ENCODE peak calls at places on chromosomes 13 and 19, in nine cellular contexts. A, V, U, L, I, W, H, S and N are unnamed samples.
A peak's percentile ranks its signal among the peaks of the same experiment; 100 is the strongest.

GRCh38 chr19:44575116-44575700 is 38.2 kb upstream of the IGSF23 start:
- DNase-seq in L (peak; percentile 85), W (no peak), I (no peak), A (no peak), H (no peak), S (no peak), V (no peak), U (no peak), N (no peak)

GRCh38 chr19:16561382-16561781 is 10.8 kb downstream of the SLC35E1 start:
- DNase-seq in I (no peak), S (no peak), L (no peak), W (no peak), A (no peak), H (no peak), V (no peak), U (no peak), N (no peak)

GRCh38 chr19:45177817-45178261 is at the start of gene TRAPPC6A:
- DNase-seq in S (no peak), I (no peak), L (peak; percentile 44), A (no peak), U (no peak), V (peak; percentile 70), H (no peak), W (no peak), N (no peak)

GRCh38 chr13:30019648-30020626 is 169.5 kb upstream of the UBL3 start:
- DNase-seq in U (no peak), I (no peak), S (no peak), V (no peak), A (no peak), W (no peak), H (no peak), L (no peak), N (no peak)

GRCh38 chr19:45863840-45864628 is at the start of gene FOXA3:
- DNase-seq in W (peak; percentile 28), A (peak; percentile 89), S (peak; percentile 89), L (peak; percentile 39), U (peak; percentile 39), V (peak; percentile 17), I (peak; percentile 43), H (peak; percentile 32), N (peak; percentile 47)

GRCh38 chr13:103788061-103788652 is 721.9 kb upstream of the SLC10A2 start:
- DNase-seq in A (no peak), U (no peak), I (no peak), V (no peak), H (no peak), S (peak; percentile 25), W (no peak), L (peak; percentile 10), N (no peak)

GRCh38 chr19:2332341-2333026 is 4.0 kb downstream of the SPPL2B start:
- DNase-seq in H (no peak), V (no peak), I (peak; percentile 43), W (no peak), A (peak; percentile 74), U (peak; percentile 14), L (no peak), S (no peak), N (no peak)

GRCh38 chr13:101139076-101139475 is 277.2 kb downstream of the NALCN start:
- DNase-seq in A (no peak), L (no peak), U (no peak), V (no peak), S (no peak), H (no peak), W (no peak), I (no peak), N (no peak)

GRCh38 chr19:49701271-49701786 is 10.4 kb downstream of the CPT1C start:
- DNase-seq in A (no peak), S (no peak), U (no peak), W (no peak), V (no peak), H (no peak), L (no peak), I (no peak), N (no peak)

DNA sequence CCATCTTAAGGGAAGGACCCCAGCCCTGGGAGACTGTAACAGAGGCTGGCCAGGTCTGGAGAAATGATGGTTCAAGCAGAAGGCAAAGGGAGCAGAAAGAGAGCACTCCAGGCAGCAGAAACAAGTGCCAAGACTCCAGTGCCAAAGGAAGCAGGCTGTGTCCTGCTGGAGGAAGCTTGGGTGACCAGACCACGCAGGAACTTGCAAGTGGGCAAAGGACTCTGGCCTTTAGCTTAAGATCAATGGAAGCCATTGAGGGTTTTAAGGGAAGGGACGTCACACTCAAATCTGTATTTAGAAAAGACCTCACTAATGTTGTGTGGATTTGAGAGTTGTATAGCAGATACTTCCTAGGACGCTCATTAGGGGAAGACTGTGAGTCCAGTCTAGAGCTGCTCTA is 95.5 kb downstream of the MIPEP start:
- DNase-seq in U (no peak), I (no peak), S (no peak), L (no peak), W (no peak), H (no peak), V (no peak), A (no peak), N (no peak)
- H3K27ac ChIP-seq in U (no peak overlapping the region), I (no peak overlapping the region), S (peak overlapping the region; percentile 40), L (peak overlapping the region; percentile 95), W (no peak overlapping the region), H (no peak overlapping the region), V (peak overlapping the region; percentile 97), A (no peak overlapping the region), N (peak overlapping the region; percentile 63)

GRCh38 chr19:18292460-18292809 is 11.0 kb upstream of the JUND start:
- DNase-seq in U (no peak), A (no peak), H (no peak), W (no peak), L (no peak), S (no peak), V (no peak), I (peak; percentile 42), N (no peak)

GRCh38 chr19:18290250-18291018 is 9.0 kb upstream of the JUND start:
- DNase-seq in V (peak; percentile 52), S (no peak), I (peak; percentile 67), H (peak; percentile 43), W (no peak), A (no peak), L (no peak), U (peak; percentile 87), N (peak; percentile 65)

GRCh38 chr19:18291590-18292459 is 10.4 kb upstream of the JUND start:
- DNase-seq in U (peak; percentile 67), A (peak; percentile 90), V (peak; percentile 75), H (peak; percentile 93), S (peak; percentile 94), W (peak; percentile 94), L (peak; percentile 35), I (peak; percentile 63), N (peak; percentile 94)

GRCh38 chr19:18289471-18290066 is 8.1 kb upstream of the JUND start:
- DNase-seq in L (no peak), S (no peak), U (no peak), I (no peak), H (no peak), V (no peak), A (no peak), W (no peak), N (no peak)

DNA sequence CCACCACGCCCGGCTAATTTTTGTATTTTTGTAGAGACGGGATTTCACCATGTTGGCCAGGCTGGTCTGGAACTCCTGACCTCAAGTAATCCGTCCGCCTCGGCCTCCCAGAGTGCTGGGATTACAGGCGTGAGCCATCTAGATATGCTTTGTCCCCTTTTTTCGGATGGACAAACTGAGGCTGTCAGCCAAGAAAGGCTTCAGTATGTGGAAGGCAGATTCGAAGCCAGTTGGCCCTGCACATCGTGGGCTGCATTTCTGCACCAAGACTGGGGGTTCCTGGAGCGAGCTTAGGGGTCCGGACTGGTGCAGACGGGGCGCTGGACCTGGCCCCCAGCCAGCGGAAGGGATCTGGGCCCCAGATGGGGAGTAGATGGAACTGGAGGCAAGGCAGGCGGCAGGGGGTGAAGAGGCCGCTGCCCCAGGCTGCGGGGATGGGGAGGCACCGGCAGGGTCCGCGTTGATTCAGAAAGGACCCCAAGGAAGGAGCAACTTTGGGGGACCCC is 9.7 kb upstream of the JUND start:
- DNase-seq in U (no peak), I (peak; percentile 22), L (no peak), H (peak; percentile 24), V (no peak), W (peak; percentile 65), A (no peak), S (no peak), N (no peak)
- H3K4me3 ChIP-seq in U (peak overlapping the region; percentile 57), I (no peak overlapping the region), L (no peak overlapping the region), H (peak overlapping the region; percentile 51), V (peak overlapping the region; percentile 12), W (peak overlapping the region; percentile 79), A (peak overlapping the region; percentile 58), S (no peak overlapping the region), N (peak overlapping the region; percentile 53)

DNA sequence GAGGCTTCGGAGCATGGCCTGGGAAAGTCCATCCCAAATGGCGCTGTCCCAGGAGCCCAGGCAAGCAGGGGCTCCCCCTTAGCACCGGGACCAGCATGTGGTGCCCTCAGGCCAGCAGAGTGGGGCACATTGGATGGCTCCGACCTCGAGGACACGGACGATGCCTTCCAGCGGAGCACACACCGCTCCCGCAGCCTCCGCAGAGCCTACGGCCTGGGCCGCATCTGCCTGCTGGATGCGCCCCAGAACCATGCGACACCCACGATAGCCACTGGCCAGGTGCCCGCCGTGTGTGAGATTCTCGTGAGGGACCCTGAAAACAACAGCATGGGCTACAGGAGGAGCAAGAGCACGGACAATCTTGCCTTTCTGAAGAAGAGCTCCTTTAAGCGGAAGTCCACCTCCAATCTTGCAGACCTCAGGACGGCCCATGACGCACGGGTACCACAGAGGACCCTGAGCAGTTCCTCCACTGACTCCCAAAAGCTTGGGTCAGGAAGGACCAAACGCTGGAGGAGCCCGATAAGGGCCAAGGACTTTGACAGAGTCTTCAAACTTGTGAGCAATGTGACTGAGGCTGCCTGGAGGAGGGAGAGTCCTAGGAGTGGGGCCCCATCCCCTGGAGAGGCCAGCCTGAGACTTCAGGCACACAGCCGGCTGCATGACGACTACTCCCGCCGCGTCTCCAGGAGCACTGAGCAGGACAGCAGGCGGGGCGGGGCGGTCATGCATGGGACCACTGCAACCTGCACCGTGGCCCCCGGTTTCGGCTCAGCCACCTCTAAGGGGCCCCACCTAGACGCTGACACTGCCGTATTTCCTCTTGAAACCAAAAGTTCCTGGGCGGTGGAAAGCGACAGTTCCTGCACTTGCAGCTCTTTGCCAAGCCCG is 63.1 kb downstream of the SPATA13 start:
- DNase-seq in S (no peak), L (no peak), H (no peak), A (no peak), I (no peak), W (no peak), V (no peak), U (no peak), N (no peak)
- H3K4me1 ChIP-seq in S (peaks cover 6% of the 10 kb centered on the region), L (peaks cover 18% of the 10 kb centered on the region), H (no peaks in the 10 kb centered on the region), A (no peaks in the 10 kb centered on the region), I (peaks cover 8% of the 10 kb centered on the region), W (no peaks in the 10 kb centered on the region), V (no peaks in the 10 kb centered on the region), U (no peaks in the 10 kb centered on the region), N (peaks cover 5% of the 10 kb centered on the region)

DNA sequence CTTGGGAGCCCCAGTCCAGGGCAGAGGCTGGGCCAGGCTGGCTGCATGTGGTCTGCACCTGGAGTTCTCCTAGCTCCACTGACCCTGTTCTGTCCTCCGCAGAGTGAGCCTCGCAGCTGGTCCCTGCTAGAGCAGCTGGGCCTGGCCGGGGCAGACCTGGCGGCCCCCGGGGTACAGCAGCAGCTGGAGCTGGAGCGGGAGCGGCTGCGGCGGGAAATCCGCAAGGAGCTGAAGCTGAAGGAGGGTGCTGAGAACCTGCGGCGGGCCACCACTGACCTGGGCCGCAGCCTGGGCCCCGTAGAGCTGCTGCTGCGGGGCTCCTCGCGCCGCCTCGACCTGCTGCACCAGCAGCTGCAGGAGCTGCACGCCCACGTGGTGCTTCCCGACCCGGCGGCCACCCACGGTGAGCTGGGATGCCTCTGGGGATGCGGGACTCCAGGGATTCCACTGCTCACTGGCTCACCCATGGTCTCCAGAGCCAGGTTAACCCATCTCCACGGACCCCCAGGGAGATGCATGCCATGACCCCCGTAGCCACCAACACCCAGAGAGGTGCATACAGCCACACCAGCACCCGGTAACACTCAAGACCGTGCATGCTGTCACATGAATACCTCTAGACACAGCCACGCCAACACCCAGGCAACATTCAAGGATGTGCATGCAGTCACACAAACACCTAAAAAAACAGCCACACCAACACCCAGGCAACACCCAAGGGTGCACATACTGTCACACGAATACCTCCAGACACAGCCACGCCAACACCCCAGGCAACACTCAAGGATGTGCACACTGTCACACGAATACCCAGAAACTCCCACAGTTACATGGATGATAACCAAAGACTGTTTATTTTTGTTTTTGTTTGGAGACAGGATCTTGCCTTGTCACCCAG is 8.2 kb downstream of the PKN1 start:
- DNase-seq in A (no peak), W (no peak), L (no peak), H (no peak), S (no peak), V (no peak), U (no peak), I (no peak), N (peak; percentile 68)
- H3K27ac ChIP-seq in A (no peak overlapping the region), W (no peak overlapping the region), L (no peak overlapping the region), H (no peak overlapping the region), S (no peak overlapping the region), V (no peak overlapping the region), U (no peak overlapping the region), I (no peak overlapping the region), N (peak overlapping the region; percentile 80)